ENCODE peak calls at places on chromosomes 4 and X, in seven cellular contexts. S is HAP-1, I is iPS DF 6.9, U is pancreas, R is Caco-2, Z is tibial artery, Q is K562. M is an unnamed sample. For H3K9me3 and H3K4me1, the result is how much of the 10 kb centered on the place peaks cover.

GRCh38 chrX:130680164-130681035 is 222.6 kb downstream of the ENOX2 start:
- DNase-seq in S (peak), I (no peak), U (peak), R (no peak), Z (no peak), Q (no peak), M (no peak)

GRCh38 chr4:87428979-87429378 is 6.6 kb downstream of the NUDT9 start:
- DNase-seq in S (no peak), I (no peak), U (no peak), R (no peak), Z (no peak), Q (no peak), M (no peak)

GRCh38 chr4:176833416-176833815 is 40.7 kb upstream of the VEGFC start:
- DNase-seq in S (no peak), I (no peak), U (no peak), R (no peak), Z (no peak), Q (no peak), M (no peak)

GRCh38 chr4:88497859-88498409 is 25.6 kb downstream of the PYURF start:
- DNase-seq in S (no peak), I (no peak), U (no peak), R (no peak), Z (no peak), Q (no peak), M (no peak)

GRCh38 chr4:103996059-103996458 is 276.3 kb upstream of the TACR3 start:
- DNase-seq in S (peak), I (peak), U (no peak), R (no peak), Z (no peak), Q (no peak), M (no peak)

GRCh38 chrX:130625381-130625780 is 223.6 kb downstream of the RBMX2 start:
- DNase-seq in S (no peak), I (no peak), U (no peak), R (no peak), Z (no peak), Q (no peak), M (no peak)

GRCh38 chr4:123545569-123546122 is 149.1 kb downstream of the SPRY1 start:
- DNase-seq in S (no peak), I (no peak), U (no peak), R (no peak), Z (no peak), Q (no peak), M (no peak)

GRCh38 chrX:11412715-11413623 is 119.8 kb downstream of the AMELX start:
- DNase-seq in S (no peak), I (no peak), U (no peak), R (no peak), Z (no peak), Q (no peak), M (no peak)

GRCh38 chrX:38881066-38881465 is 79.8 kb downstream of the MID1IP1 start:
- DNase-seq in S (no peak), I (no peak), U (no peak), R (no peak), Z (no peak), Q (no peak), M (no peak)

GRCh38 chrX:132612990-132613564 is 124.2 kb upstream of the MBNL3 start:
- DNase-seq in S (peak), I (no peak), U (peak), R (peak), Z (peak), Q (peak), M (peak)

GRCh38 chrX:68090266-68090665 is 343.0 kb downstream of the OPHN1 start:
- DNase-seq in S (no peak), I (no peak), U (no peak), R (no peak), Z (no peak), Q (no peak), M (no peak)

GRCh38 chr4:139815646-139816601 is 150.3 kb downstream of the MGST2 start:
- DNase-seq in S (peak), I (no peak), U (no peak), R (no peak), Z (peak), Q (no peak), M (no peak)

GRCh38 chrX:48497871-48498270 is 10.9 kb upstream of the PORCN start:
- DNase-seq in S (no peak), I (no peak), U (no peak), R (no peak), Z (no peak), Q (no peak), M (no peak)

GRCh38 chr4:7960790-7961655 is 21.4 kb upstream of the AFAP1 start:
- DNase-seq in S (no peak), I (no peak), U (no peak), R (no peak), Z (peak), Q (no peak), M (no peak)

GRCh38 chr4:155734065-155734464 is 24.8 kb upstream of the GUCY1B1 start:
- DNase-seq in S (peak), I (no peak), U (no peak), R (no peak), Z (no peak), Q (no peak), M (no peak)

GRCh38 chrX:119036369-119037029 is 36.3 kb upstream of the CT47C1 start:
- DNase-seq in S (no peak), I (no peak), U (no peak), R (no peak), Z (no peak), Q (no peak), M (no peak)

GRCh38 chr4:3198906-3199305 is 50.1 kb upstream of the MSANTD1 start:
- DNase-seq in S (no peak), I (no peak), U (no peak), R (no peak), Z (no peak), Q (no peak), M (no peak)

GRCh38 chr4:53861856-53862610 is 202.4 kb downstream of the CHIC2 start:
- DNase-seq in S (no peak), I (no peak), U (no peak), R (no peak), Z (no peak), Q (no peak), M (no peak)

GRCh38 chr4:127400736-127401346 is 231.9 kb upstream of the INTU start:
- DNase-seq in S (peak), I (peak), U (peak), R (peak), Z (peak), Q (peak), M (peak)

GRCh38 chr4:28211714-28212470 is 1351.3 kb downstream of the STIM2 start:
- DNase-seq in S (no peak), I (no peak), U (no peak), R (no peak), Z (no peak), Q (no peak), M (no peak)

GRCh38 chr4:28209371-28209924 is 1348.8 kb downstream of the STIM2 start:
- DNase-seq in S (no peak), I (no peak), U (no peak), R (no peak), Z (no peak), Q (no peak), M (no peak)
- H3K9me3 ChIP-seq in S (under half), I (under half), U (under half), R (under half), Z (under half), Q (under half), M (under half)

GRCh38 chrX:140110081-140110650 is 144.8 kb upstream of the CXorf66 start:
- DNase-seq in S (peak), I (no peak), U (no peak), R (no peak), Z (no peak), Q (no peak), M (no peak)
- H3K4me3 ChIP-seq in S (no peak), I (no peak), U (no peak), R (no peak), Z (no peak), Q (no peak), M (no peak)

GRCh38 chr4:110055014-110055768 is 142.5 kb downstream of the EGF start:
- DNase-seq in S (no peak), I (no peak), U (no peak), R (no peak), Z (no peak), Q (no peak), M (no peak)

GRCh38 chr4:110046588-110047049 is 133.9 kb downstream of the EGF start:
- DNase-seq in S (no peak), I (no peak), U (no peak), R (no peak), Z (no peak), Q (no peak), M (no peak)

DNA sequence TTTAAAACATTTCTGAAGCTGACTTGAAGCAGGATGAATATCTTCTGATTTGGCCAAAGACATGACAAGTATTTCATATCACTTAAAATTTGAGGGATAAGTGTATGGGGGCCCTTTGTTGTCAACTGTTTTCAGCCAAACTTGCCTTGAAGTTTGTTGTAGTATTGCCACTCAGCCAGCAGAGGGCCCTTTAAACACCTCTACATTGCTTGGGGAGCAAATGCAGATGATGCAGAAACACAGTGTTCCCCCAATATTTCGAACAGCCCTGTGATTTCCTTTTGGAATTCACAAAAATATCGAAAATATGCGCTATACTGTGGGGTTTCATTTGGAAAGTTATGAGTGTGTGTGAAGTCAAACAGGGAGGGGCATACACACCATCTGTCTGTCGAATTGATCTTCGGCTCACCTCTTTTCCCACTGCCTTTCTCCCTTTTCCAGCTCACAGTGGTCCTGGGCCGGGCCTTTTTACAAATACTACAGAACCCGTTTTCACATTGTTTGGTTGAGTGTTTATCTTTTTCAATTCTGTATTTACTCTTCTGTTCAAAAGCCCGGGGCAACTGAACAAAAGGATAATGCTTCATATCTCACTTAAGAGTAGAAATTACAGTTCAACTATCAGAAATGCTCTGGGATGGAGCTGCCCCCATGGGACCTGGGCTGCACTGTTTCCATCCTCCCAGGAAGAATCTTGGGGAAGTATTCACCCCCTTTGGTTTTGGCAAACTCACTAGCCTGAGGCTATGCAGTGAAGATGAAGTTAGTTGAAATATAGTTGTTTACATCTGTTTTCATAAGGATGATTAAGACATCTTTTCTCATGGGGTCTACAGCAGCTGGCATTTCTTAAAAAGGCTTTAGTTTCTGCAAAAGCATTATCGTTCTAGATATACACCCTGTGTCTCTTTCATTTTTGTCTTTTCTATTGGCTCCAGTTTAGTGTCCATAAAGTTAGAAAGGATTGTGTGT is 137.6 kb downstream of the EGF start:
- DNase-seq in S (peak), I (peak), U (no peak), R (peak), Z (peak), Q (peak), M (no peak)
- H3K4me1 ChIP-seq in S (under half), I (under half), U (under half), R (under half), Z (under half), Q (under half), M (under half)

GRCh38 chr4:186724048-186724860 is 598 bp upstream of the FAT1 start:
- DNase-seq in S (peak), I (no peak), U (peak), R (peak), Z (peak), Q (peak), M (peak)
- H3K9me3 ChIP-seq in S (under half), I (under half), U (under half), R (under half), Z (under half), Q (under half), M (under half)

DNA sequence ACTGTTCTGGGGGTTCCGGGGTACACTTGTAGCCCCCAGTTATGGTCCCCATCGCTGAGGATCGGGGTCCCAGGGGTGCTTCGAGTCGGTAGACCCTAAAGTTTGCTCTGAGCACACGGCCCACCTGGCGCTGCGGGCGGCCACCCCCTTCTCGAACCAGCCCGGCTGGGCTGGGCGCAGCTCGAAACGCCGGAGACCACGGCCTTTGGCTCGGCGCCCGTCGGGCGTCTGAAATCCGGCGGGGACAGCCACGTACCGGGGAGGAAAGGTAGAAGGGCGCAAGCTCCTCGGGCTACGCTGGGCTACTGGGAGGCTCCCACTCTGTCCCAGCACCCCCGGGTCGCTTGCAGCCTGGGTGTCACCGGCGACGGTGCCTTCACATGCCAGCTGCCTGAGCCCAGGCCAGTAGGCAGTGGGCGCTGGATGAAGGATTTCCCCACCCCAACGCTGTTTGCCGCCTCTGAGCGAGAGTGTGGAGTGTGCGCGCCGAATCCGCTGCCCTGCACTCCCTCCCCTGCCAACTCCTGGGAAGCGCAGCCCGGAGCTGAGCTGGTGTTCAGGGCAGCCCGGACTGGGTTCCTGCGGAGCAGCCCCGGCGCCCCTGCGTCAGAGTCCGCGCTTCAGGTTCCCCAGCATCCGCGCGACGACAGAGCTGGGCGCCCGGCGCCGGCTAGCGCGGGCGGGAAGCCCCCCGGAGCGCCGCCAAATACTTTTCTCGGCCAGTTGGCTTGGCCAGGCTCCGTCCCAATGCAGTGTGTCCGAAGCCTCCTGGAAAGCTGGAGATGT is 637 bp downstream of the MAMLD1 start:
- DNase-seq in S (peak), I (no peak), U (peak), R (no peak), Z (no peak), Q (no peak), M (peak)
- H3K4me3 ChIP-seq in S (peak), I (peak), U (peak), R (no peak), Z (peak), Q (no peak), M (no peak)

M was measured in mucosa of descending colon.